ENCODE peak calls at places on chromosomes 13 and 19, in six cellular contexts. One of them, this sample, is unnamed.

GRCh38 chr13:40980466-40980865 is 38.6 kb downstream of the ELF1 start:
- DNase-seq in esophagus squamous epithelium: no peak
- DNase-seq in adrenal gland: no peak
- DNase-seq in ovary: no peak
- DNase-seq in prostate gland: no peak
- DNase-seq in uterus: no peak
- DNase-seq in this sample: peak

GRCh38 chr19:55117063-55117635 is 288 bp downstream of the PPP1R12C start:
- DNase-seq in esophagus squamous epithelium: no peak
- DNase-seq in uterus: peak
- DNase-seq in prostate gland: no peak
- DNase-seq in ovary: peak
- DNase-seq in adrenal gland: peak
- DNase-seq in this sample: peak

GRCh38 chr19:45200614-45201013 is 22.0 kb downstream of the BLOC1S3 start:
- DNase-seq in esophagus squamous epithelium: no peak
- DNase-seq in uterus: peak
- DNase-seq in adrenal gland: peak
- DNase-seq in ovary: no peak
- DNase-seq in prostate gland: no peak
- DNase-seq in this sample: peak

GRCh38 chr13:32783067-32783466 is 196.8 kb downstream of the PDS5B start:
- DNase-seq in prostate gland: no peak
- DNase-seq in uterus: no peak
- DNase-seq in esophagus squamous epithelium: no peak
- DNase-seq in adrenal gland: no peak
- DNase-seq in ovary: no peak
- DNase-seq in this sample: no peak

GRCh38 chr13:55013051-55013450 is 1984.4 kb downstream of the OLFM4 start:
- DNase-seq in ovary: no peak
- DNase-seq in adrenal gland: no peak
- DNase-seq in uterus: no peak
- DNase-seq in prostate gland: no peak
- DNase-seq in esophagus squamous epithelium: no peak
- DNase-seq in this sample: no peak

GRCh38 chr13:110714798-110715394 is 1.4 kb downstream of the ING1 start:
- DNase-seq in ovary: peak
- DNase-seq in adrenal gland: peak
- DNase-seq in prostate gland: peak
- DNase-seq in uterus: peak
- DNase-seq in esophagus squamous epithelium: no peak
- DNase-seq in this sample: peak

GRCh38 chr19:48491793-48492123 is 19.9 kb downstream of the LMTK3 start:
- DNase-seq in adrenal gland: no peak
- DNase-seq in esophagus squamous epithelium: no peak
- DNase-seq in uterus: no peak
- DNase-seq in prostate gland: no peak
- DNase-seq in ovary: no peak
- DNase-seq in this sample: no peak

GRCh38 chr19:1007852-1008251 is 7.6 kb downstream of the GRIN3B start:
- DNase-seq in uterus: no peak
- DNase-seq in esophagus squamous epithelium: no peak
- DNase-seq in adrenal gland: no peak
- DNase-seq in ovary: no peak
- DNase-seq in prostate gland: no peak
- DNase-seq in this sample: no peak

GRCh38 chr19:15249912-15250634 is 17.8 kb upstream of the EPHX3 start:
- DNase-seq in adrenal gland: no peak
- DNase-seq in esophagus squamous epithelium: no peak
- DNase-seq in prostate gland: no peak
- DNase-seq in uterus: peak
- DNase-seq in ovary: peak
- DNase-seq in this sample: no peak

GRCh38 chr19:38250821-38251563 is 5.2 kb downstream of the PPP1R14A start:
- DNase-seq in ovary: peak
- DNase-seq in adrenal gland: peak
- DNase-seq in prostate gland: no peak
- DNase-seq in uterus: peak
- DNase-seq in esophagus squamous epithelium: no peak
- DNase-seq in this sample: no peak

GRCh38 chr19:49324801-49325491 is at the start of gene SLC6A16:
- DNase-seq in esophagus squamous epithelium: no peak
- DNase-seq in prostate gland: no peak
- DNase-seq in uterus: no peak
- DNase-seq in ovary: no peak
- DNase-seq in adrenal gland: no peak
- DNase-seq in this sample: no peak

GRCh38 chr19:14117668-14118164 is at the start of gene PRKACA:
- DNase-seq in ovary: peak
- DNase-seq in prostate gland: peak
- DNase-seq in uterus: peak
- DNase-seq in esophagus squamous epithelium: peak
- DNase-seq in adrenal gland: peak
- DNase-seq in this sample: peak

GRCh38 chr19:47275866-47276461 is 1.3 kb downstream of the INAFM1 start:
- DNase-seq in ovary: peak
- DNase-seq in uterus: peak
- DNase-seq in esophagus squamous epithelium: no peak
- DNase-seq in prostate gland: no peak
- DNase-seq in adrenal gland: peak
- DNase-seq in this sample: no peak

GRCh38 chr19:15296353-15296752 is 36.0 kb downstream of the BRD4 start:
- DNase-seq in prostate gland: no peak
- DNase-seq in adrenal gland: no peak
- DNase-seq in uterus: no peak
- DNase-seq in esophagus squamous epithelium: no peak
- DNase-seq in ovary: no peak
- DNase-seq in this sample: no peak

GRCh38 chr13:32309812-32310706 is 5.1 kb downstream of the ZAR1L start:
- DNase-seq in uterus: peak
- DNase-seq in ovary: peak
- DNase-seq in prostate gland: no peak
- DNase-seq in esophagus squamous epithelium: no peak
- DNase-seq in adrenal gland: no peak
- DNase-seq in this sample: peak

GRCh38 chr19:35899547-35900214 is 659 bp downstream of the NFKBID start:
- DNase-seq in esophagus squamous epithelium: peak
- DNase-seq in uterus: peak
- DNase-seq in ovary: peak
- DNase-seq in adrenal gland: peak
- DNase-seq in prostate gland: peak
- DNase-seq in this sample: peak
- TF ChIP-seq POLR2A in esophagus squamous epithelium: peak
- TF ChIP-seq POLR2A in uterus: no peak
- TF ChIP-seq POLR2A in ovary: peak
- TF ChIP-seq POLR2A in adrenal gland: no peak
- TF ChIP-seq POLR2A in prostate gland: peak
- TF ChIP-seq POLR2A in this sample: no peak

GRCh38 chr19:23098988-23099387 is 17.8 kb upstream of the ZNF730 start:
- DNase-seq in ovary: no peak
- DNase-seq in esophagus squamous epithelium: no peak
- DNase-seq in prostate gland: no peak
- DNase-seq in uterus: no peak
- DNase-seq in adrenal gland: no peak
- DNase-seq in this sample: no peak

GRCh38 chr19:23095406-23095805 is 21.4 kb upstream of the ZNF730 start:
- DNase-seq in adrenal gland: no peak
- DNase-seq in esophagus squamous epithelium: no peak
- DNase-seq in uterus: no peak
- DNase-seq in prostate gland: no peak
- DNase-seq in ovary: no peak
- DNase-seq in this sample: no peak

GRCh38 chr19:23099966-23100365 is 16.9 kb upstream of the ZNF730 start:
- DNase-seq in prostate gland: no peak
- DNase-seq in adrenal gland: no peak
- DNase-seq in uterus: no peak
- DNase-seq in ovary: no peak
- DNase-seq in esophagus squamous epithelium: no peak
- DNase-seq in this sample: no peak

GRCh38 chr19:23101241-23101640 is 15.6 kb upstream of the ZNF730 start:
- DNase-seq in prostate gland: no peak
- DNase-seq in ovary: no peak
- DNase-seq in esophagus squamous epithelium: no peak
- DNase-seq in uterus: no peak
- DNase-seq in adrenal gland: no peak
- DNase-seq in this sample: no peak

GRCh38 chr19:23098286-23098685 is 18.5 kb upstream of the ZNF730 start:
- DNase-seq in ovary: no peak
- DNase-seq in adrenal gland: no peak
- DNase-seq in esophagus squamous epithelium: no peak
- DNase-seq in uterus: no peak
- DNase-seq in prostate gland: no peak
- DNase-seq in this sample: no peak
- TF ChIP-seq POLR2A in ovary: no peak
- TF ChIP-seq POLR2A in adrenal gland: no peak
- TF ChIP-seq POLR2A in esophagus squamous epithelium: no peak
- TF ChIP-seq POLR2A in uterus: no peak
- TF ChIP-seq POLR2A in prostate gland: no peak
- TF ChIP-seq POLR2A in this sample: no peak

GRCh38 chr13:78862460-78862859 is 203.5 kb upstream of the OBI1 start:
- DNase-seq in esophagus squamous epithelium: no peak
- DNase-seq in adrenal gland: no peak
- DNase-seq in ovary: no peak
- DNase-seq in uterus: no peak
- DNase-seq in prostate gland: no peak
- DNase-seq in this sample: no peak

GRCh38 chr13:78867655-78868054 is 208.7 kb upstream of the OBI1 start:
- DNase-seq in adrenal gland: no peak
- DNase-seq in esophagus squamous epithelium: no peak
- DNase-seq in uterus: no peak
- DNase-seq in prostate gland: no peak
- DNase-seq in ovary: no peak
- DNase-seq in this sample: no peak
- TF ChIP-seq POLR2A in adrenal gland: no peak
- TF ChIP-seq POLR2A in esophagus squamous epithelium: no peak
- TF ChIP-seq POLR2A in uterus: no peak
- TF ChIP-seq POLR2A in prostate gland: no peak
- TF ChIP-seq POLR2A in ovary: no peak
- TF ChIP-seq POLR2A in this sample: no peak

GRCh38 chr13:106535552-106536243 is at the start of gene EFNB2:
- DNase-seq in uterus: peak
- DNase-seq in adrenal gland: peak
- DNase-seq in prostate gland: peak
- DNase-seq in ovary: peak
- DNase-seq in esophagus squamous epithelium: peak
- DNase-seq in this sample: peak
- TF ChIP-seq POLR2A in uterus: peak
- TF ChIP-seq POLR2A in adrenal gland: peak
- TF ChIP-seq POLR2A in prostate gland: peak
- TF ChIP-seq POLR2A in ovary: peak
- TF ChIP-seq POLR2A in esophagus squamous epithelium: peak
- TF ChIP-seq POLR2A in this sample: peak

DNA sequence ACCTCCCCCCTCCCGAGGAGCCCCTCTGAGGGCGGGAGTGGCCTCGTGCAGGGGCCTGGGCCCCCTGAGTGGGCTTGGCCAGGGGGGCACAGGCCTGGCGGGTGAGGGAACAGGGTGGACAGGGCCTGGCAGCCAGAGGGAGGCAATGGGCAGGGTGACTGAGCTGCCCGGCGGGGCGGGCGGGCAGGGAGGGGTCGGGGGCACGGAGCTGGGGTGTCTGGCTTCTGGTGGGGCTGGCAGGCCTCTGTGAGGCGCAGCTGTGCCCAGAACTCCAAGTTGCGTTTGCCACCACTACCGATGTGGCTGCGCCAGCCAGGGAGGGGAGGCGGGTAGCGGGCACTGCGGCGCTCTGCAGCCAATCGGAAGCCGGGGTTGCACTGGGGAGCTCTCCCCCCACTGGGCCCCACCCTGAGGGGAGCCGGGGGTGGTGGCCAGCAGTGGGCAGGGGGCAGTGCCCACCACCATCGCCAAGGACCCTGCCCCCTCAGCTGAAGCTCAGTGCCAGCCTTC is 7.2 kb downstream of the NFIX start:
- DNase-seq in uterus: no peak
- DNase-seq in ovary: no peak
- DNase-seq in esophagus squamous epithelium: no peak
- DNase-seq in prostate gland: peak
- DNase-seq in adrenal gland: no peak
- DNase-seq in this sample: no peak
- TF ChIP-seq POLR2A in uterus: no peak
- TF ChIP-seq POLR2A in ovary: no peak
- TF ChIP-seq POLR2A in esophagus squamous epithelium: peak
- TF ChIP-seq POLR2A in prostate gland: peak
- TF ChIP-seq POLR2A in adrenal gland: no peak
- TF ChIP-seq POLR2A in this sample: no peak